ENCODE peak calls at places on chromosomes 16 and 17, in eight cellular contexts. Q, V, L, A, M, C, R and H are unnamed samples.

GRCh38 chr16:27911486-27911885 is 152.0 kb downstream of the GSG1L start:
- DNase-seq in Q (no peak), V (no peak), L (no peak), A (no peak), M (no peak), C (no peak), R (no peak), H (no peak)

GRCh38 chr16:48300391-48300856 is 53.1 kb upstream of the ABCC11 start:
- DNase-seq in Q (no peak), V (peak; percentile 81), L (no peak), A (no peak), M (peak; percentile 36), C (no peak), R (no peak), H (peak; percentile 46)

GRCh38 chr16:3182608-3183444 is 5.2 kb upstream of the OR1F1 start:
- DNase-seq in Q (no peak), V (peak; percentile 46), L (peak; percentile 35), A (peak; percentile 77), M (no peak), C (no peak), R (peak; percentile 37), H (no peak)

GRCh38 chr17:68440526-68440925 is 16.8 kb downstream of the WIPI1 start:
- DNase-seq in Q (no peak), V (no peak), L (no peak), A (no peak), M (no peak), C (no peak), R (no peak), H (no peak)

GRCh38 chr17:21285164-21286065 is 904 bp downstream of the MAP2K3 start:
- DNase-seq in Q (peak; percentile 58), V (peak; percentile 79), L (peak; percentile 51), A (peak; percentile 69), M (peak; percentile 47), C (no peak), R (peak; percentile 61), H (no peak)

GRCh38 chr17:3335876-3336275 is 37.7 kb upstream of the OR3A1 start:
- DNase-seq in Q (no peak), V (no peak), L (no peak), A (peak; percentile 14), M (no peak), C (no peak), R (no peak), H (no peak)

GRCh38 chr17:76232342-76232741 is 8.0 kb downstream of the RNF157 start:
- DNase-seq in Q (no peak), V (peak; percentile 46), L (no peak), A (peak; percentile 27), M (no peak), C (peak; percentile 45), R (no peak), H (no peak)

GRCh38 chr17:75738218-75738802 is 17.1 kb downstream of the ITGB4 start:
- DNase-seq in Q (no peak), V (peak; percentile 26), L (no peak), A (no peak), M (no peak), C (no peak), R (no peak), H (peak; percentile 61)

GRCh38 chr16:11256657-11257130 is 690 bp upstream of the SOCS1 start:
- DNase-seq in Q (peak; percentile 57), V (peak; percentile 33), L (peak; percentile 70), A (peak; percentile 60), M (peak; percentile 68), C (no peak), R (peak; percentile 69), H (peak; percentile 63)

GRCh38 chr17:28008526-28008925 is 34.0 kb upstream of the NLK start:
- DNase-seq in Q (peak; percentile 66), V (peak; percentile 83), L (peak; percentile 38), A (peak; percentile 60), M (no peak), C (peak; percentile 2), R (peak; percentile 46), H (no peak)

GRCh38 chr17:6245301-6245810 is 175.2 kb downstream of the WSCD1 start:
- DNase-seq in Q (no peak), V (no peak), L (no peak), A (no peak), M (no peak), C (no peak), R (no peak), H (no peak)
- H3K4me3 ChIP-seq in Q (no peak overlapping the region), V (no peak overlapping the region), L (no peak overlapping the region), A (no peak overlapping the region), M (no peak overlapping the region), C (no peak overlapping the region), R (no peak overlapping the region), H (no peak overlapping the region)

GRCh38 chr16:54268340-54268739 is 18.2 kb downstream of the IRX3 start:
- DNase-seq in Q (no peak), V (no peak), L (no peak), A (no peak), M (no peak), C (no peak), R (no peak), H (no peak)
- H3K4me3 ChIP-seq in Q (no peak overlapping the region), V (no peak overlapping the region), L (no peak overlapping the region), A (no peak overlapping the region), M (no peak overlapping the region), C (no peak overlapping the region), R (no peak overlapping the region), H (no peak overlapping the region)

DNA sequence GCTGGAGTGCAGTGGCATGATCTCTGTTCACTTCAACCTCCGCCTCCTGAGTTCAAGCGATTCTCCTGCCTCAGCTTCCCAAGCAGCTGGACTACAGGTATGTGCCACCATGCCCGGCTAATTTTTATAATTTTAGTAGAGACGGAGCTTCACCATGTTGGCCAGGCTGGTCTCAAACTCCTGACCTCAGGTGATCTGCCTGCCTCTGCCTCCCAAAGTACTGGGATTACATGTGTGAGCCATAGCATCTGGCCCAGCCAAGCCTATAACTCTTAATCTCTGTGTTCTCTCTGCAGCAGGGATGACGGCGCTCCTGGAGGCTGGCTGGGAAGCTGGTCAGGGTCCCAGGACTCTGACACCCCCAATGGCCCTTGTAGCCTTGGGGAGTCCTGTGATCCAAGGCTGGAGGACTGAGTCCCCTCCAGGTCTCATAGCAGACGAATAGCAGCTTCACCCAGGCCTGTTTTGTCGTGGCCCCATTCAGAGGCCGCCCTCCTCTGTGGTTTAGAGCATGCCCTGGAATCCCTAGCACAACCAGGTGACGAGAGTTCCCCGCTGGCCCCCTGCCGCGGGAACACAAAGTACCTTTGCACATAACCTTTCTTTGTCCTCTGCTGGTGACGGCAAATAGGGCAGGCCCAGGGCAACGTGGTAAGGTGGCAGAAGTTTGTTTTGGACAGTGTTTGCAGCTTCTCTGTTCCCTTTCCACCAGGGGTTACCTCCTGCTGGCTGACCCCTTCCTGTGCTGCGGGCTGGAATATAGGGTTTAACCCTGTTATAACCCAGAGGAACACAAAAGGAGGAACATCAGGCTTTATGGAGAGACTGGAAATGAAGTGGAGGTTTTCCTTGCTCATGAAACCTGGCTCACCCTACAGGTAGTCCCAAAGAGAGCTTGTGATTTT is 43.0 kb upstream of the TOB1 start:
- DNase-seq in Q (peak; percentile 90), V (no peak), L (no peak), A (no peak), M (no peak), C (no peak), R (peak; percentile 95), H (peak; percentile 71)
- H3K4me3 ChIP-seq in Q (peak overlapping the region; percentile 23), V (no peak overlapping the region), L (no peak overlapping the region), A (no peak overlapping the region), M (no peak overlapping the region), C (no peak overlapping the region), R (peak overlapping the region; percentile 15), H (no peak overlapping the region)

GRCh38 chr16:8858994-8859912 is 9.6 kb downstream of the CARHSP1 start:
- DNase-seq in Q (no peak), V (no peak), L (no peak), A (no peak), M (no peak), C (no peak), R (no peak), H (no peak)
- H3K4me3 ChIP-seq in Q (no peak overlapping the region), V (no peak overlapping the region), L (no peak overlapping the region), A (no peak overlapping the region), M (no peak overlapping the region), C (no peak overlapping the region), R (peak overlapping the region; percentile 6), H (no peak overlapping the region)

DNA sequence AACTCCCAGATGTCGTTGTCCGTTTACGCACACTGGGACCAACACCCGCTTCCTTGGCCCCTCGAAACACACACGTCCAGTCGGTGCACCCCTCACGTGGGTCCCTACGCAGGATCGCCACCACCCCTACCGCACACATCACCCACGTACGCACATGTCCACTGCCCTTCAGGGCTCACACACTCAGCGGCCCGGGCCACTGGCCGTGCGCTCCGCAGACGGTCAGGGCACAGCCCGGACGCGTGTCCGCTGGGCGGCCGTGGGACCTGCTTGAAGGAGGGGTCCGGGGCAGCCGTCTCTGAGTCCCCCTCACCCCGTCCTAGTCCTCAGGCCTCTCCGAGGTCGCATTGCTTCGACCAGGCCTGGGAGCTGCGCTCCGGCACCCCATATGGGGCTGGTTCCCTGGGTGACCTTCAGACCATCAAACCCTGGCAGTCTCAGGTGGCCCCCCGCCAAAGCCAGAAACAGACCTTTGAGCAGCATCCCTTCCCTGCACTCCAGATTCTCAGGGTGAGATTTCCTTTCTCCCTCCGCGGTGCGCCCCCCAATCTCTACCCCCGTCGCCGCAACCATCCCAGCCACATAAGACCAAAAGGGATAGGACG is 910 bp upstream of the GPRC5B start:
- DNase-seq in Q (peak; percentile 40), V (peak; percentile 16), L (peak; percentile 9), A (no peak), M (peak; percentile 30), C (no peak), R (no peak), H (no peak)
- H3K4me3 ChIP-seq in Q (peak overlapping the region; percentile 74), V (peak overlapping the region; percentile 77), L (peak overlapping the region; percentile 72), A (peak overlapping the region; percentile 51), M (peak overlapping the region; percentile 79), C (peak overlapping the region; percentile 61), R (peak overlapping the region; percentile 69), H (no peak overlapping the region)

GRCh38 chr17:47955497-47956461 is 1.9 kb downstream of the PRR15L start:
- DNase-seq in Q (peak; percentile 87), V (no peak), L (peak; percentile 77), A (peak; percentile 30), M (no peak), C (no peak), R (peak; percentile 94), H (peak; percentile 94)
- H3K4me3 ChIP-seq in Q (peak overlapping the region; percentile 60), V (no peak overlapping the region), L (peak overlapping the region; percentile 65), A (no peak overlapping the region), M (no peak overlapping the region), C (no peak overlapping the region), R (peak overlapping the region; percentile 53), H (peak overlapping the region; percentile 18)

GRCh38 chr16:12903325-12904040 is 2.1 kb downstream of the SHISA9 start:
- DNase-seq in Q (no peak), V (no peak), L (no peak), A (no peak), M (no peak), C (no peak), R (no peak), H (no peak)
- H3K4me3 ChIP-seq in Q (peak overlapping the region; percentile 32), V (no peak overlapping the region), L (peak overlapping the region; percentile 44), A (peak overlapping the region; percentile 62), M (no peak overlapping the region), C (no peak overlapping the region), R (peak overlapping the region; percentile 38), H (no peak overlapping the region)

GRCh38 chr17:58174871-58175270 is 8.1 kb downstream of the OR4D2 start:
- DNase-seq in Q (no peak), V (no peak), L (no peak), A (no peak), M (no peak), C (no peak), R (no peak), H (no peak)
- H3K4me3 ChIP-seq in Q (no peak overlapping the region), V (no peak overlapping the region), L (no peak overlapping the region), A (no peak overlapping the region), M (no peak overlapping the region), C (no peak overlapping the region), R (no peak overlapping the region), H (no peak overlapping the region)